ENCODE peak calls at places on chromosomes 2 and 18, in four cellular contexts. A is HEK293T, Q is breast epithelium, V is NCI-H748 treated with DMSO at 0.1 percent for 48 hours. Z is an unnamed sample.

GRCh38 chr2:191066281-191067233 is 52.6 kb upstream of the STAT1 start:
- DNase-seq in A (no peak), Q (no peak), V (no peak), Z (no peak)

GRCh38 chr2:85071096-85071495 is 62.1 kb upstream of the TCF7L1 start:
- DNase-seq in A (no peak), Q (no peak), V (no peak), Z (no peak)

GRCh38 chr2:11855120-11855760 is 108.8 kb downstream of the LPIN1 start:
- DNase-seq in A (no peak), Q (no peak), V (no peak), Z (no peak)

GRCh38 chr18:845152-845819 is 33.2 kb upstream of the YES1 start:
- DNase-seq in A (no peak), Q (no peak), V (no peak), Z (peak)

GRCh38 chr2:123258864-123259263 is 766.2 kb upstream of the CNTNAP5 start:
- DNase-seq in A (no peak), Q (no peak), V (no peak), Z (no peak)

GRCh38 chr2:121598087-121598486 is 51.2 kb downstream of the CLASP1 start:
- DNase-seq in A (no peak), Q (no peak), V (no peak), Z (no peak)

GRCh38 chr2:70328921-70329561 is 27.2 kb upstream of the FAM136A start:
- DNase-seq in A (no peak), Q (no peak), V (no peak), Z (no peak)

GRCh38 chr18:50158866-50159653 is 35.9 kb downstream of the MYO5B start:
- DNase-seq in A (no peak), Q (no peak), V (peak), Z (no peak)

GRCh38 chr2:37454851-37455762 is 110.7 kb downstream of the QPCT start:
- DNase-seq in A (no peak), Q (no peak), V (peak), Z (no peak)

GRCh38 chr2:111896007-111896406 is 2.4 kb upstream of the MERTK start:
- DNase-seq in A (no peak), Q (no peak), V (no peak), Z (no peak)

GRCh38 chr2:60556441-60556997 is 3.1 kb upstream of the BCL11A start:
- DNase-seq in A (no peak), Q (no peak), V (no peak), Z (no peak)

GRCh38 chr18:79400591-79401381 is 5.1 kb downstream of the NFATC1 start:
- DNase-seq in A (no peak), Q (no peak), V (no peak), Z (no peak)

GRCh38 chr18:45341454-45341853 is 273.8 kb upstream of the SLC14A2 start:
- DNase-seq in A (no peak), Q (no peak), V (no peak), Z (no peak)

GRCh38 chr2:12484536-12485115 is 232.1 kb upstream of the TRIB2 start:
- DNase-seq in A (no peak), Q (no peak), V (no peak), Z (no peak)

GRCh38 chr2:202950592-202950991 is 38.5 kb downstream of the CARF start:
- DNase-seq in A (no peak), Q (no peak), V (no peak), Z (no peak)

GRCh38 chr2:237647176-237648015 is 20.0 kb downstream of the LRRFIP1 start:
- DNase-seq in A (no peak), Q (no peak), V (no peak), Z (no peak)

GRCh38 chr2:240895656-240896388 is at the start of gene MAB21L4:
- DNase-seq in A (no peak), Q (no peak), V (no peak), Z (no peak)

GRCh38 chr2:109452318-109453305 is 161.2 kb downstream of the SEPTIN10 start:
- DNase-seq in A (no peak), Q (no peak), V (no peak), Z (no peak)

GRCh38 chr2:220198911-220199310 is 571.5 kb downstream of the SLC4A3 start:
- DNase-seq in A (no peak), Q (no peak), V (no peak), Z (peak)

GRCh38 chr2:181124499-181124898 is 144.1 kb downstream of the UBE2E3 start:
- DNase-seq in A (no peak), Q (no peak), V (no peak), Z (no peak)

GRCh38 chr18:26981373-26982082 is 116.0 kb upstream of the AQP4 start:
- DNase-seq in A (no peak), Q (no peak), V (peak), Z (no peak)

GRCh38 chr2:109256921-109257320 is 127.9 kb downstream of the SH3RF3 start:
- DNase-seq in A (no peak), Q (no peak), V (no peak), Z (no peak)

GRCh38 chr2:30756971-30757370 is 50.3 kb downstream of the CAPN13 start:
- DNase-seq in A (no peak), Q (no peak), V (no peak), Z (no peak)

GRCh38 chr2:40543381-40543780 is 91.5 kb upstream of the SLC8A1 start:
- DNase-seq in A (no peak), Q (no peak), V (no peak), Z (no peak)

GRCh38 chr18:35073186-35074105 is 32.2 kb downstream of the MAPRE2 start:
- DNase-seq in A (no peak), Q (no peak), V (no peak), Z (no peak)

GRCh38 chr2:74706741-74707140 is 52.7 kb downstream of the SEMA4F start:
- DNase-seq in A (no peak), Q (no peak), V (no peak), Z (no peak)

GRCh38 chr2:135257383-135258090 is 205.4 kb downstream of the RAB3GAP1 start:
- DNase-seq in A (no peak), Q (no peak), V (no peak), Z (peak)

GRCh38 chr18:49360582-49360981 is 99.9 kb downstream of the DYM start:
- DNase-seq in A (no peak), Q (no peak), V (no peak), Z (no peak)

GRCh38 chr2:33806041-33806440 is 206.9 kb upstream of the FAM98A start:
- DNase-seq in A (no peak), Q (no peak), V (no peak), Z (no peak)

GRCh38 chr18:50193796-50194622 is 938 bp downstream of the MYO5B start:
- DNase-seq in A (peak), Q (peak), V (no peak), Z (no peak)

GRCh38 chr2:23419171-23420090 is 34.5 kb downstream of the KLHL29 start:
- DNase-seq in A (no peak), Q (no peak), V (no peak), Z (no peak)

GRCh38 chr2:53636616-53637015 is 131.0 kb upstream of the CHAC2 start:
- DNase-seq in A (no peak), Q (no peak), V (no peak), Z (no peak)

GRCh38 chr2:179335732-179336131 is 71.1 kb upstream of the SESTD1 start:
- DNase-seq in A (no peak), Q (no peak), V (no peak), Z (no peak)

GRCh38 chr2:55111570-55112228 is 61.4 kb upstream of the RTN4 start:
- DNase-seq in A (peak), Q (no peak), V (peak), Z (no peak)

GRCh38 chr2:104254017-104254416 is 599.9 kb upstream of the POU3F3 start:
- DNase-seq in A (no peak), Q (no peak), V (no peak), Z (no peak)

GRCh38 chr2:109270758-109271305 is 141.8 kb downstream of the SH3RF3 start:
- DNase-seq in A (no peak), Q (peak), V (no peak), Z (no peak)

Z was measured in HFF-Myc.